ENCODE peak calls at places on chromosome 13, in seven cellular contexts. U is tibial nerve, Z is neuronal stem cell, M is K562, I is fibroblast of lung, S is uterus, P is psoas muscle. J is an unnamed sample.

GRCh38 chr13:114241918-114242317 is 7.2 kb downstream of the CDC16 start:
- DNase-seq in I (peak), M (no peak), S (no peak), Z (no peak), P (no peak), U (no peak), J (no peak)

GRCh38 chr13:113586661-113587479 is 2.3 kb downstream of the TFDP1 start:
- DNase-seq in Z (no peak), U (no peak), P (no peak), S (peak), I (no peak), M (no peak), J (no peak)

GRCh38 chr13:110396913-110397379 is 89.9 kb downstream of the COL4A2 start:
- DNase-seq in I (peak), Z (no peak), S (peak), U (peak), M (no peak), P (peak), J (no peak)

GRCh38 chr13:113135281-113135760 is 12.7 kb downstream of the F10 start:
- DNase-seq in U (no peak), Z (no peak), I (no peak), M (no peak), P (no peak), S (no peak), J (no peak)

GRCh38 chr13:50268500-50268899 is 253.3 kb downstream of the KCNRG start:
- DNase-seq in M (no peak), I (no peak), Z (no peak), P (no peak), S (no peak), U (no peak), J (no peak)

GRCh38 chr13:75180805-75181455 is 301.0 kb downstream of the TBC1D4 start:
- DNase-seq in I (peak), P (no peak), U (no peak), M (no peak), S (no peak), Z (no peak), J (no peak)

GRCh38 chr13:68254151-68254550 is 1024.0 kb upstream of the PCDH9 start:
- DNase-seq in S (no peak), M (no peak), I (peak), P (no peak), Z (no peak), U (no peak), J (no peak)

GRCh38 chr13:103517066-103517767 is 451.0 kb upstream of the SLC10A2 start:
- DNase-seq in S (no peak), U (no peak), M (no peak), P (no peak), I (no peak), Z (no peak), J (no peak)

DNA sequence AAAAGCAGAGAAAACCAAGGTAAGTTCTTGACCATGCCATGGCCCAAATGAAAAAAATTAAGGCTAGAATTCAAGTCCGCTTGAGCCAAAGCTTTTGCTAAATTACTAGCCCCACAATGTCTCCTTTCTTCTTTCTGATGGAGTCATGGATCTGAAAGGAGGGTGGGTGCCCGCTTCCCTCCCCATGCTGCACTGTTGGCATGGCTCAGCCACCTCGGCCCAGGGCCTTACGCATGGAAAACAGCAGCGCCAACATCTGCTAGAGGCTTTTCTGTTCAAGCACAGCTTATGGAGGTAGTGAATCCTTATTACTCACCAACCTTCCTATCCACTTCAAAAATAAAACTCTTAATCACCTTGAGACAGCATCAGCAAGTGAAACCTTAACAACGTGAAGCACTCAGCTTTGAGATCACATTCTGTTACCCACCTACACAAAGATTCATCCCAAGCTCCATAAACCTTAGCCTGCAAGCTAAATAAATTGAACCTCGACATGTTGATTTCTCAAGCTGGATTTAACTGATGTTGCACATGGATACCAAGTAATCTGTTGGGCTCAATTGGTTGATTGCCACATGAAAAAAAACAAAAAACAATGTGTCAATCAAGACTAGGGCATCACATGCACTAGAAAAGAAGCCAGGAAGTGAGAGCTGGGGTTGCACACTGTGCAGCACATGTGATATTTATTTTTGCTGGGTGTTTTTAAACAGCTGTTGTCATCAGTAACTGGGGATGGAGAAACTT is 43.4 kb downstream of the TPT1 start:
- DNase-seq in Z (no peak), U (no peak), P (no peak), S (no peak), M (no peak), I (no peak), J (no peak)
- H3K27ac ChIP-seq in Z (no peak), U (no peak), P (peak), S (no peak), M (no peak), I (no peak), J (no peak)

GRCh38 chr13:33126909-33127607 is 110.8 kb downstream of the KL start:
- DNase-seq in S (peak), Z (no peak), P (peak), I (peak), U (no peak), M (no peak), J (no peak)

GRCh38 chr13:33128134-33128533 is 111.9 kb downstream of the KL start:
- DNase-seq in I (no peak), U (no peak), P (no peak), M (no peak), S (no peak), Z (no peak), J (no peak)

GRCh38 chr13:33123066-33123940 is 107.1 kb downstream of the KL start:
- DNase-seq in U (peak), Z (no peak), S (no peak), P (no peak), I (peak), M (no peak), J (peak)

GRCh38 chr13:33129094-33129832 is 113.0 kb downstream of the KL start:
- DNase-seq in S (no peak), I (no peak), M (no peak), Z (no peak), U (no peak), P (no peak), J (no peak)

DNA sequence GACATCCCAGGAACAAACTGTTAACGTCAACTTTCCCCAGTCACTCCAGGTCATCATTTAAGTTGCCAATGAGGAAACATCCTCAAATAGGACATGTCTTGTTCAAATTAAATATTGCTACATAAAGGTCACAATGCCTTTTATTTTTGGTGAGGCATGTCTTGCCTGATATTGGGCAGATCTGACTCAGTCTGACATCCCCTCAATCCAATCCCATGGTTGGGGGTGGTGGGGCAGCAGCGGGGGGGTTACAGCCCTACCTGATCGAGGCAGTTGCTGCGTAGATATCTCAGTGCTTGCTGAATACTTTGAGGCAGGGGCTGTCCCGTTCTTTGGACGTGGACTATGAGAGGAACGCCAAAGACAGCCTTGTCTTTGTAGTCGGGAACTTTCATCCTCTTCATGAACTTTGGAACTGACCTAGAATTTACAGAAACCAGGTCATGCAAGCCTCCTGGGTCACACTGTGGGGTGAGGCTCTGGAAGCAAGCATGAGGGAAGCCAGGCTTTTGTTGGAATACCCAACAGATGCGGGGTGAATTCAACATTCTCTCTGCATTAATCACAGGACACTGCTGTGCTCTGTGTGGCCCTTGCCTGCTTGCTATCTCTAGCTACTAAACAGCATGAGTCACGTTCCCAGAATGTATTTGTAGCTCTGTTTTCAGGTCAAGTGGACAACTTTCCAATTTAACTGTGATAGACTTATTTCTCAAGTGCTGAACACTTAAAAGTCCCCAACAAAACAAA is 109.8 kb downstream of the KL start:
- DNase-seq in M (no peak), I (peak), Z (peak), S (peak), U (peak), P (peak), J (peak)
- H3K27ac ChIP-seq in M (no peak), I (peak), Z (no peak), S (peak), U (peak), P (peak), J (no peak)

DNA sequence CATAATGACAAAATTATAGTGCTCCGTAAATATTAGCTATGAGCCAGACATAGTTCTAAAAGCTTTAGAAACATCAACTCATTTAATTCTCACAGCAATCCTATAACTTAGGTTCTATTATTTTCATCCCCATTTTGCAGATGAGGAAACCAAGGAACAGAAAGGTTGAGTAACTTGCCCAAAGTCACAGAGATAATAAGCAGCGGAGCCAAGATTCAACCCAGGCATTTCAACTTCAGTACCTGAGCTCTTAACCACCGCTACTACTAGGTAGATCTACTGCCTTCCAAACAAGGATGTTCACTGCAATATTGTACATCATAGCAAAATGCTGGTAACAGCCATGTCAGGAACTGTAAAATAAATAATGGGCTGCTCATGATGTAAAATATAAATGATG is 39.9 kb downstream of the ELF1 start:
- DNase-seq in S (no peak), M (no peak), I (no peak), Z (no peak), U (no peak), P (no peak), J (no peak)
- H3K27ac ChIP-seq in S (peak), M (no peak), I (no peak), Z (no peak), U (no peak), P (no peak), J (no peak)

GRCh38 chr13:77339408-77339807 is 12.5 kb upstream of the MYCBP2 start:
- DNase-seq in P (no peak), Z (no peak), I (no peak), M (no peak), S (no peak), U (no peak), J (no peak)
- H3K27ac ChIP-seq in P (no peak), Z (no peak), I (no peak), M (no peak), S (no peak), U (peak), J (no peak)

DNA sequence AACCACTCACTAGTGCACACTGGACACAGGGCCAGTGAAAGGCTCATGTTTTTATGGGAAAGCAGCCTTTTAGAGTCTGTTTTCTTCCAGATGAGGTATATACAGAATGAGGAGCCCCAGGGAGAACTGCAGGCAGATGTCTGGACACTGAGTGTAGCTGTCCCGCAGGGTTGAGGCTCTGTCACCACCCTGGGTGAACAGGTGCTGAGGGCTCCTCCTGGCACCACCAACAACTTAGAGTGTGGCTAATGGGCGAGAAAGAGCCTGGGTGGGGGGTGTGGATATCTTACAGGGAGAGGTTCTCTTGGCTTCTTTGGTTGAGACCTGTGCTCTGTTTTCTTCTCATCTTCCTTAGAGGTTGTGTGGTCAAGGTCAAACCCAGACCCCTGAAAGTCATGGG is 202.1 kb upstream of the GPR12 start:
- DNase-seq in P (no peak), M (no peak), U (no peak), S (no peak), I (no peak), Z (no peak), J (no peak)
- H3K27ac ChIP-seq in P (no peak), M (no peak), U (no peak), S (no peak), I (no peak), Z (no peak), J (no peak)

GRCh38 chr13:97275265-97275664 is 53.1 kb downstream of the MBNL2 start:
- DNase-seq in I (peak), M (no peak), P (no peak), Z (no peak), U (no peak), S (no peak), J (no peak)
- H3K27ac ChIP-seq in I (peak), M (no peak), P (peak), Z (no peak), U (no peak), S (peak), J (no peak)

J was measured in GM23338.